ENCODE peak calls at places on chromosomes 2 and 18, in seven cellular contexts. One of them, this sample, is unnamed.

GRCh38 chr18:62606106-62606505 is 83.3 kb downstream of the ZCCHC2 start:
- DNase-seq in foreskin fibroblast: peak; percentile 28
- DNase-seq in lower leg skin: peak; percentile 36
- DNase-seq in GM12865: no peak
- DNase-seq in heart right ventricle: no peak
- DNase-seq in fibroblast of mammary gland: peak; percentile 21
- DNase-seq in WERI-Rb-1: no peak
- DNase-seq in this sample: peak; percentile 11

GRCh38 chr2:9392895-9393757 is 30.2 kb downstream of the ITGB1BP1 start:
- DNase-seq in lower leg skin: no peak
- DNase-seq in fibroblast of mammary gland: peak; percentile 37
- DNase-seq in GM12865: no peak
- DNase-seq in WERI-Rb-1: no peak
- DNase-seq in heart right ventricle: peak; percentile 50
- DNase-seq in foreskin fibroblast: peak; percentile 38
- DNase-seq in this sample: peak; percentile 88

GRCh38 chr2:165008916-165009315 is 53.6 kb upstream of the SLC38A11 start:
- DNase-seq in fibroblast of mammary gland: peak; percentile 13
- DNase-seq in foreskin fibroblast: no peak
- DNase-seq in lower leg skin: no peak
- DNase-seq in heart right ventricle: no peak
- DNase-seq in GM12865: no peak
- DNase-seq in WERI-Rb-1: no peak
- DNase-seq in this sample: no peak

GRCh38 chr2:162072181-162072702 is 1.8 kb downstream of the DPP4 start:
- DNase-seq in GM12865: peak; percentile 38
- DNase-seq in foreskin fibroblast: peak; percentile 73
- DNase-seq in lower leg skin: no peak
- DNase-seq in fibroblast of mammary gland: peak; percentile 72
- DNase-seq in heart right ventricle: no peak
- DNase-seq in WERI-Rb-1: no peak
- DNase-seq in this sample: no peak

GRCh38 chr18:3458952-3459853 is 9.2 kb downstream of the TGIF1 start:
- DNase-seq in foreskin fibroblast: peak; percentile 60
- DNase-seq in GM12865: peak; percentile 25
- DNase-seq in lower leg skin: no peak
- DNase-seq in heart right ventricle: no peak
- DNase-seq in fibroblast of mammary gland: peak; percentile 87
- DNase-seq in WERI-Rb-1: no peak
- DNase-seq in this sample: no peak

GRCh38 chr2:53353372-53354111 is 414.1 kb upstream of the CHAC2 start:
- DNase-seq in WERI-Rb-1: peak; percentile 32
- DNase-seq in heart right ventricle: no peak
- DNase-seq in fibroblast of mammary gland: peak; percentile 73
- DNase-seq in GM12865: no peak
- DNase-seq in lower leg skin: no peak
- DNase-seq in foreskin fibroblast: peak; percentile 1
- DNase-seq in this sample: no peak

GRCh38 chr2:140658766-140659165 is 1472.0 kb downstream of the LRP1B start:
- DNase-seq in GM12865: no peak
- DNase-seq in WERI-Rb-1: no peak
- DNase-seq in fibroblast of mammary gland: no peak
- DNase-seq in heart right ventricle: no peak
- DNase-seq in foreskin fibroblast: no peak
- DNase-seq in lower leg skin: no peak
- DNase-seq in this sample: no peak

GRCh38 chr2:178241852-178242551 is 47.7 kb downstream of the OSBPL6 start:
- DNase-seq in lower leg skin: no peak
- DNase-seq in WERI-Rb-1: no peak
- DNase-seq in foreskin fibroblast: peak; percentile 92
- DNase-seq in GM12865: no peak
- DNase-seq in heart right ventricle: peak; percentile 74
- DNase-seq in fibroblast of mammary gland: peak; percentile 99
- DNase-seq in this sample: no peak

GRCh38 chr18:62379051-62379450 is 53.9 kb downstream of the TNFRSF11A start:
- DNase-seq in heart right ventricle: no peak
- DNase-seq in foreskin fibroblast: no peak
- DNase-seq in WERI-Rb-1: no peak
- DNase-seq in GM12865: no peak
- DNase-seq in fibroblast of mammary gland: no peak
- DNase-seq in lower leg skin: no peak
- DNase-seq in this sample: no peak

GRCh38 chr2:69013837-69014796 is 1.1 kb downstream of the ANTXR1 start:
- DNase-seq in foreskin fibroblast: peak; percentile 56
- DNase-seq in lower leg skin: no peak
- DNase-seq in GM12865: no peak
- DNase-seq in WERI-Rb-1: no peak
- DNase-seq in fibroblast of mammary gland: peak; percentile 37
- DNase-seq in heart right ventricle: no peak
- DNase-seq in this sample: no peak

GRCh38 chr18:47263197-47263827 is 11.9 kb upstream of the SKOR2 start:
- DNase-seq in WERI-Rb-1: peak; percentile 46
- DNase-seq in heart right ventricle: no peak
- DNase-seq in lower leg skin: no peak
- DNase-seq in fibroblast of mammary gland: peak; percentile 38
- DNase-seq in foreskin fibroblast: peak; percentile 24
- DNase-seq in GM12865: no peak
- DNase-seq in this sample: no peak

GRCh38 chr2:15028406-15028805 is 395.9 kb downstream of the LRATD1 start:
- DNase-seq in foreskin fibroblast: peak; percentile 27
- DNase-seq in fibroblast of mammary gland: no peak
- DNase-seq in heart right ventricle: no peak
- DNase-seq in lower leg skin: no peak
- DNase-seq in GM12865: no peak
- DNase-seq in WERI-Rb-1: no peak
- DNase-seq in this sample: no peak

GRCh38 chr2:226891780-226892590 is 56.1 kb downstream of the RHBDD1 start:
- DNase-seq in foreskin fibroblast: peak; percentile 90
- DNase-seq in GM12865: no peak
- DNase-seq in WERI-Rb-1: no peak
- DNase-seq in heart right ventricle: no peak
- DNase-seq in fibroblast of mammary gland: peak; percentile 93
- DNase-seq in lower leg skin: no peak
- DNase-seq in this sample: no peak

GRCh38 chr2:230751062-230751461 is 38.4 kb downstream of the CAB39 start:
- DNase-seq in lower leg skin: no peak
- DNase-seq in foreskin fibroblast: peak; percentile 86
- DNase-seq in heart right ventricle: no peak
- DNase-seq in WERI-Rb-1: no peak
- DNase-seq in GM12865: peak; percentile 28
- DNase-seq in fibroblast of mammary gland: peak; percentile 90
- DNase-seq in this sample: no peak

GRCh38 chr2:96188821-96189526 is 19.7 kb downstream of the STARD7 start:
- DNase-seq in fibroblast of mammary gland: no peak
- DNase-seq in WERI-Rb-1: no peak
- DNase-seq in foreskin fibroblast: no peak
- DNase-seq in GM12865: no peak
- DNase-seq in lower leg skin: no peak
- DNase-seq in heart right ventricle: no peak
- DNase-seq in this sample: no peak

GRCh38 chr2:218876562-218877219 is 4.0 kb upstream of the WNT10A start:
- DNase-seq in GM12865: peak; percentile 78
- DNase-seq in fibroblast of mammary gland: peak; percentile 65
- DNase-seq in heart right ventricle: peak; percentile 57
- DNase-seq in foreskin fibroblast: peak; percentile 81
- DNase-seq in lower leg skin: no peak
- DNase-seq in WERI-Rb-1: peak; percentile 79
- DNase-seq in this sample: peak; percentile 78

GRCh38 chr18:25875574-25875973 is 214.8 kb downstream of the SS18 start:
- DNase-seq in lower leg skin: no peak
- DNase-seq in foreskin fibroblast: peak; percentile 14
- DNase-seq in heart right ventricle: no peak
- DNase-seq in GM12865: no peak
- DNase-seq in fibroblast of mammary gland: peak; percentile 9
- DNase-seq in WERI-Rb-1: no peak
- DNase-seq in this sample: no peak

DNA sequence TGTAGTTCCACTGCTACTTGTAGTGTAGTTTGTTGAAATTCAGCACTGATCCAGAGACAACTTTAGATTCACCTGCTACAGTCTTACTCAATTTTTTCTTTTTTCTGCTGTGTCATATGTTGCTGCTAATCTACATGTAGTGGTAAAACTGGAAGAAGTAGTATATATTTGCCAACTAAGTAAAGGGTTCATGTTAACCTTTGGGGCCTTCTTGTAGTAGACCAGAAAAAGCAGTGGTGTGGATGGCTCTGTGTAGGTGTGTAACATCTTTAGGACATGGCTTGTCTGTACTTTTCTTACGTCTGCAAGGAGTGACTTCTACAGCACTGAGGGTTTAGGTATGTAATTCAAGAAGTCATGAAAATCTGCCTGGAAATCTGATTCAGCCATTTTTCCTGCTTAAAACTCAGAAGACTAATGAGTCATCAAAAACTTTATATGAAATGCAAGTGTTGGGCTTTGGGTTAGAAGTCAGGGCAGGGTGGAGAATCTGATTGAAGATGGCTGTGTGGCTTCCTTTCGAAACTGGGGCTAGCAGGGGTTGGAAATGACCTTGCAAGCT is 8.4 kb downstream of the PTPRM start:
- DNase-seq in lower leg skin: no peak
- DNase-seq in GM12865: no peak
- DNase-seq in fibroblast of mammary gland: peak; percentile 73
- DNase-seq in heart right ventricle: no peak
- DNase-seq in foreskin fibroblast: peak; percentile 74
- DNase-seq in WERI-Rb-1: no peak
- DNase-seq in this sample: no peak
- H3K4me3 ChIP-seq in lower leg skin: no peak overlapping the region
- H3K4me3 ChIP-seq in GM12865: no peak overlapping the region
- H3K4me3 ChIP-seq in fibroblast of mammary gland: no peak overlapping the region
- H3K4me3 ChIP-seq in heart right ventricle: no peak overlapping the region
- H3K4me3 ChIP-seq in foreskin fibroblast: no peak overlapping the region
- H3K4me3 ChIP-seq in WERI-Rb-1: no peak overlapping the region
- H3K4me3 ChIP-seq in this sample: no peak overlapping the region

GRCh38 chr2:191666733-191667132 is 11.2 kb upstream of the NABP1 start:
- DNase-seq in foreskin fibroblast: peak; percentile 21
- DNase-seq in GM12865: peak; percentile 82
- DNase-seq in WERI-Rb-1: no peak
- DNase-seq in fibroblast of mammary gland: no peak
- DNase-seq in lower leg skin: no peak
- DNase-seq in heart right ventricle: no peak
- DNase-seq in this sample: no peak
- H3K4me3 ChIP-seq in foreskin fibroblast: no peak overlapping the region
- H3K4me3 ChIP-seq in GM12865: no peak overlapping the region
- H3K4me3 ChIP-seq in WERI-Rb-1: no peak overlapping the region
- H3K4me3 ChIP-seq in fibroblast of mammary gland: no peak overlapping the region
- H3K4me3 ChIP-seq in lower leg skin: no peak overlapping the region
- H3K4me3 ChIP-seq in heart right ventricle: no peak overlapping the region
- H3K4me3 ChIP-seq in this sample: no peak overlapping the region

GRCh38 chr18:11533513-11533890 is 75.9 kb upstream of the SLC35G4 start:
- DNase-seq in WERI-Rb-1: no peak
- DNase-seq in heart right ventricle: no peak
- DNase-seq in GM12865: no peak
- DNase-seq in foreskin fibroblast: no peak
- DNase-seq in lower leg skin: no peak
- DNase-seq in fibroblast of mammary gland: no peak
- DNase-seq in this sample: no peak

GRCh38 chr18:11533942-11534496 is 75.4 kb upstream of the SLC35G4 start:
- DNase-seq in fibroblast of mammary gland: no peak
- DNase-seq in heart right ventricle: no peak
- DNase-seq in lower leg skin: no peak
- DNase-seq in WERI-Rb-1: no peak
- DNase-seq in GM12865: no peak
- DNase-seq in foreskin fibroblast: no peak
- DNase-seq in this sample: no peak

GRCh38 chr18:11529081-11529480 is 80.3 kb upstream of the SLC35G4 start:
- DNase-seq in foreskin fibroblast: peak; percentile 74
- DNase-seq in lower leg skin: no peak
- DNase-seq in GM12865: no peak
- DNase-seq in heart right ventricle: no peak
- DNase-seq in WERI-Rb-1: no peak
- DNase-seq in fibroblast of mammary gland: no peak
- DNase-seq in this sample: no peak

DNA sequence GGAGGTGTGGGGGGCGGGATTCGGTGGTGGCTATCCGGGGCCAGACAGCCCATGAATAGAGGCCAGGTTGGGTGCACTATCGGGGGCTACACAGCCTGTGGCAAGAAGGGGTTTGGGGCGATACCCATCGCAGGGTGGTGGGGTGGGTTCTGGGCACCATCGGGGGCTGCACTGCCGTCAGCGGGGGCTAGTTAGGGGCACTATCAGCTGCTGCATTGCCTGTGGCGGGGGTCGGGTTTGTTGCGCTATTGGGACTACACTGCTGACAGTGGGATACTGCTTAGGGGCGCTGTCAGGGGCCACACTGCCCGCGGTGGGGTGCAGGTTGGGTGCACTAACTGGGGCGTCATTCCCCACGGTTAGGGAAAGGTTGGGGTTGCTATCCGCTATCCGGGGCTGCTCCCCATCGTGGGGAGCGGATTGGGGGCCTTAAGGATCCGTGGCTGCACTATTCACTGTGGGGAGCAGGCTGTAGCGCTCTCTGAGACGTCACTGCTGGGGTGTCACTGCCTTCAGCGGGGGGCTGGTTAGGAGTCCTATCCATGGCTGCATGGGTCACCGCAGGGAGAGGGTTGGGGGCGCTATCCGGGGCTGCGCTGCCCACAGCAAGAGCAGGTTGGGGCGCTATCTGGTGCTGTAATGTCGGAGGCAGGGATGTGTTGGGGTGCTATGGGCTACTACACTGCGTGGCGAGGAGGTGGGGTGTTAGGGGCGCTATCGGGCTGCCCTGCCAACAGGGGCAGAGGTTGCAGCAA is 76.5 kb upstream of the SLC35G4 start:
- DNase-seq in lower leg skin: no peak
- DNase-seq in foreskin fibroblast: no peak
- DNase-seq in WERI-Rb-1: no peak
- DNase-seq in heart right ventricle: no peak
- DNase-seq in fibroblast of mammary gland: no peak
- DNase-seq in GM12865: no peak
- DNase-seq in this sample: no peak
- H3K4me3 ChIP-seq in lower leg skin: no peak overlapping the region
- H3K4me3 ChIP-seq in foreskin fibroblast: no peak overlapping the region
- H3K4me3 ChIP-seq in WERI-Rb-1: no peak overlapping the region
- H3K4me3 ChIP-seq in heart right ventricle: no peak overlapping the region
- H3K4me3 ChIP-seq in fibroblast of mammary gland: no peak overlapping the region
- H3K4me3 ChIP-seq in GM12865: no peak overlapping the region
- H3K4me3 ChIP-seq in this sample: no peak overlapping the region

DNA sequence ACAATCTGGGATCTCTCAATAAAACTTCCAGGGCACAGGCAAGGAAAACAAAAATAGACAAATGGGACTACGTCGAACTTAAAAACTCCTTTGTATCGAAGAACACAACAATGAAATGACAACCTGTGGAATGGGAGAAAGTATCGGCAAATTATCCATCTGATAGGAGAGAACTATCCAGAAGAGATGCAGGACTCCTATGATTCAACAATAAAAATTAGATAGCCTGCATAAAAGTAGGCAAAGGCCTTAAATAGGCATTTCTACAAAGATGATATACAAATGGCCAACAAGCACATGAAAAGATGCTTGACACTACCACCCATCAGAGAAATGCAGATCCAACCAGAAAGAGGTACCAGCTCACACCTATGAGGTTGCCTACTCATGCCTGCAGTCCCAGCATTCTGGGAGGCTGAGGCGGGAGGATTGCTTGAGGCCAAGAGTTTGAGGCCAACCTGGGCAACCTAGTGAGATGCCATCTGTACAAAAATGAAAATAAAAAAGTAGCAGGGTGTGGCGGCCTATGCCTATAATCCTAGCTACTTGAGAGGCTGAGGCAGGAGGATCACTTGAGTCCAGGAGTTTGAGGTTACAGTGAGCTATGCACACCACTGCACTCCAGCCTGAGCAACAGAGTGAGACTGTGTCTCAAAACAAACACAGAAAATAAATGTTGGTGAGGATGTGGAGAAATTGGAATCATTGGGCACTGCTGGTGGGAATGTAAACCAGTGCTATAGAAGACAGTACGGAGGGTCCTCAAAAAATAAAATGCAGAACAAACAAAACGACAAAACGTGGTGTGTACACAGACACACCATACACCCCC is 21.6 kb downstream of the TWIST2 start:
- DNase-seq in foreskin fibroblast: peak; percentile 89
- DNase-seq in fibroblast of mammary gland: peak; percentile 78
- DNase-seq in lower leg skin: peak; percentile 65
- DNase-seq in heart right ventricle: no peak
- DNase-seq in GM12865: no peak
- DNase-seq in WERI-Rb-1: no peak
- DNase-seq in this sample: peak; percentile 17
- H3K4me3 ChIP-seq in foreskin fibroblast: no peak overlapping the region
- H3K4me3 ChIP-seq in fibroblast of mammary gland: no peak overlapping the region
- H3K4me3 ChIP-seq in lower leg skin: no peak overlapping the region
- H3K4me3 ChIP-seq in heart right ventricle: no peak overlapping the region
- H3K4me3 ChIP-seq in GM12865: no peak overlapping the region
- H3K4me3 ChIP-seq in WERI-Rb-1: no peak overlapping the region
- H3K4me3 ChIP-seq in this sample: no peak overlapping the region